ENCODE peak calls at places on chromosomes 4 and X, in seven cellular contexts. O is sciatic nerve, N is mucosa of descending colon, P is pancreas, K is KBM-7, B is NCI-H524, E is EL. F is an unnamed sample.

GRCh38 chr4:168499241-168499640 is 2.4 kb downstream of the PALLD start:
- DNase-seq in N (no peak), P (no peak), B (no peak), K (no peak), E (no peak), O (no peak), F (no peak)

GRCh38 chr4:1231637-1232360 is 17.1 kb downstream of the CTBP1 start:
- DNase-seq in P (no peak), O (no peak), E (no peak), K (no peak), B (no peak), N (peak), F (peak)

GRCh38 chr4:96598465-96598864 is 758.6 kb downstream of the PDHA2 start:
- DNase-seq in P (peak), O (no peak), B (no peak), N (no peak), K (no peak), E (no peak), F (no peak)

GRCh38 chr4:141637565-141637964 is 1.2 kb downstream of the IL15 start:
- DNase-seq in O (no peak), N (no peak), B (no peak), E (no peak), P (no peak), K (no peak), F (peak)

GRCh38 chr4:106080376-106080775 is 185.1 kb downstream of the NPNT start:
- DNase-seq in B (no peak), K (no peak), O (no peak), P (no peak), E (no peak), N (no peak), F (no peak)

GRCh38 chr4:152591876-152592275 is 56.0 kb upstream of the FBXW7 start:
- DNase-seq in K (no peak), B (no peak), O (no peak), E (no peak), P (no peak), N (no peak), F (no peak)

GRCh38 chrX:108537005-108537404 is 97.4 kb downstream of the COL4A5 start:
- DNase-seq in P (no peak), K (peak), O (no peak), N (no peak), B (peak), E (peak), F (no peak)

GRCh38 chr4:153113061-153113837 is 91.0 kb upstream of the TRIM2 start:
- DNase-seq in P (no peak), K (no peak), B (no peak), O (no peak), N (no peak), E (peak), F (no peak)

GRCh38 chr4:113907559-113907958 is 71.9 kb downstream of the ARSJ start:
- DNase-seq in O (no peak), B (no peak), P (no peak), N (no peak), K (no peak), E (no peak), F (no peak)

GRCh38 chr4:53136954-53137353 is 228.9 kb downstream of the SCFD2 start:
- DNase-seq in O (no peak), K (no peak), P (no peak), B (no peak), E (no peak), N (no peak), F (no peak)

F was measured in osteoblast.